ENCODE peak calls at places on chromosomes 5 and 9, in ten cellular contexts. D is endothelial cell of umbilical vein; U is PC-3; W is psoas muscle; N is uterus; E is cardiac muscle cell; G is brain microvascular endothelial cell; T is CD8-positive, alpha-beta memory T cell; S is thoracic aorta; X is mammary epithelial cell. I is an unnamed sample.

GRCh38 chr9:94819161-94819677 is 92.7 kb downstream of the AOPEP start:
- DNase-seq in N (no peak), D (no peak), X (no peak), E (no peak), G (no peak), W (no peak), U (peak), T (no peak), S (no peak), I (no peak)

GRCh38 chr9:27529316-27530278 is at the start of gene MOB3B:
- DNase-seq in S (peak), W (peak), X (peak), T (peak), E (peak), G (peak), N (peak), U (peak), D (peak), I (peak)

GRCh38 chr9:78030553-78031270 is 899 bp downstream of the GNAQ start:
- DNase-seq in G (no peak), E (peak), N (peak), D (peak), S (no peak), X (peak), U (no peak), W (peak), T (peak), I (peak)

GRCh38 chr5:160128632-160129031 is 9.4 kb upstream of the PWWP2A start:
- DNase-seq in S (no peak), W (no peak), T (no peak), X (no peak), N (no peak), D (no peak), G (no peak), E (no peak), U (no peak), I (no peak)

GRCh38 chr9:117958726-117959125 is 254.5 kb downstream of the TLR4 start:
- DNase-seq in N (no peak), S (no peak), E (no peak), W (no peak), X (no peak), T (no peak), U (no peak), G (no peak), D (no peak), I (no peak)

GRCh38 chr9:132591751-132592314 is 9.4 kb downstream of the BARHL1 start:
- DNase-seq in X (no peak), S (no peak), W (no peak), D (no peak), U (no peak), G (no peak), E (no peak), T (no peak), N (no peak), I (no peak)

GRCh38 chr9:72863456-72864094 is 89.3 kb downstream of the ALDH1A1 start:
- DNase-seq in E (no peak), D (no peak), N (no peak), T (no peak), S (no peak), G (no peak), X (no peak), U (no peak), W (no peak), I (no peak)

GRCh38 chr9:83449981-83450380 is 88.2 kb downstream of the FRMD3 start:
- DNase-seq in N (no peak), T (no peak), U (no peak), W (no peak), S (no peak), X (no peak), G (no peak), D (no peak), E (no peak), I (no peak)

GRCh38 chr5:56818409-56819026 is 3.2 kb downstream of the MAP3K1 start:
- DNase-seq in E (no peak), S (no peak), U (no peak), W (no peak), N (no peak), G (peak), D (peak), X (peak), T (no peak), I (no peak)

GRCh38 chr5:91074615-91075014 is 308.5 kb downstream of the ARRDC3 start:
- DNase-seq in T (no peak), S (no peak), E (no peak), D (no peak), N (no peak), U (peak), G (peak), X (peak), W (no peak), I (no peak)

GRCh38 chr9:136614372-136614922 is 48.3 kb upstream of the EGFL7 start:
- DNase-seq in W (no peak), X (no peak), G (peak), S (no peak), N (no peak), U (no peak), T (no peak), E (no peak), D (peak), I (no peak)

GRCh38 chr5:141609044-141609443 is 9.8 kb downstream of the DIAPH1 start:
- DNase-seq in S (no peak), D (no peak), E (no peak), X (no peak), W (no peak), G (no peak), N (no peak), T (no peak), U (no peak), I (no peak)
- H3K4me3 ChIP-seq in S (no peak), D (no peak), E (no peak), X (no peak), W (no peak), G (no peak), N (no peak), T (peak), U (no peak), I (no peak)

DNA sequence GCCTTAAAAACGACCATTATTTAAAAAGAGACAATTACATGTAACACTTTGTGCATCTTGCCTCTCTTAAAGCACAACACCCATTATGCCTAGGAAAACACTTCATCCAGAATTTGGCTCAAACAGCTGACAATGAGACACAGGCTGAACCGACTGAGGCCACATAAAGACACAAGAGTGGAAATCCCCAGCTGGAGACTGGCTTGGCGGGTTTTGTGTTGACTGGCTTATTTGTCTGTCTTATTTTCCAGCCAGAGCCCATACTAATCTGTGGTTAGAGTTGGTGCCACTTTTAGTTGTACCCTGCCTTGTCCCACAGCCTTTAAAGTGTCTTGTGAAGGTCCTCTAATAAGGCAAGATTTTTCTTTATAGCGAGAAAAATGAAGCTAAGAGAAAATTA is 21.2 kb downstream of the TRIM14 start:
- DNase-seq in E (no peak), D (no peak), X (peak), S (no peak), U (peak), N (no peak), G (no peak), T (peak), W (no peak), I (no peak)
- H3K27ac ChIP-seq in E (no peak), D (no peak), X (no peak), S (no peak), U (no peak), N (no peak), G (no peak), T (no peak), W (no peak), I (no peak)

DNA sequence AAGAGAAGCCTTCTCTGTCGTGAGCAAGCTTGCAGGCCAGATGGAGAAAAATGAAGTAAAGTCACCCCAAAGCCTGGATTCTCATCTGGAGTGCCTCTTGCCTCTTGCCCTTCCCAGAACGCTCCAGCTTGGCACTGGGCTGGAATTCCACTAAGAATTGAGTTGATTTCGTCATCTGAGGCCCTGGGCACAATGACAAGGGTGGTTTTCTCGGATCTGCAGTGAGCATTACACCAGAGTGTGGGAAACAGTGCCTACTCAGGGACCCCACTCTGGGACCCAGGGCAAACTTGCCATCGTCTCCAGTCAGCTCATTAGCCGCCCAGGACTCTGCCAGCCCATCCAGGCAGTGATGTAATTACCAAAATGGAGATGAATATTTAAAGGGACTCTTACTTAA is 44.6 kb upstream of the LCP2 start:
- DNase-seq in U (no peak), W (no peak), X (no peak), D (no peak), E (no peak), G (no peak), N (no peak), T (no peak), S (no peak), I (no peak)
- H3K4me3 ChIP-seq in U (no peak), W (no peak), X (no peak), D (no peak), E (no peak), G (no peak), N (no peak), T (no peak), S (no peak), I (no peak)

GRCh38 chr5:149217802-149218153 is 53.9 kb upstream of the AFAP1L1 start:
- DNase-seq in X (no peak), T (no peak), E (no peak), U (no peak), D (no peak), S (no peak), G (no peak), N (no peak), W (no peak), I (no peak)

GRCh38 chr5:149217096-149217801 is 54.4 kb upstream of the AFAP1L1 start:
- DNase-seq in X (no peak), D (no peak), N (no peak), U (no peak), W (no peak), T (no peak), E (no peak), G (no peak), S (no peak), I (no peak)

GRCh38 chr5:149215478-149216042 is 56.1 kb upstream of the AFAP1L1 start:
- DNase-seq in D (no peak), U (peak), G (peak), W (peak), X (no peak), S (no peak), T (no peak), E (no peak), N (peak), I (peak)

GRCh38 chr5:149219584-149219983 is 52.1 kb upstream of the AFAP1L1 start:
- DNase-seq in T (no peak), S (no peak), D (no peak), G (no peak), X (no peak), W (no peak), N (no peak), E (no peak), U (no peak), I (no peak)

DNA sequence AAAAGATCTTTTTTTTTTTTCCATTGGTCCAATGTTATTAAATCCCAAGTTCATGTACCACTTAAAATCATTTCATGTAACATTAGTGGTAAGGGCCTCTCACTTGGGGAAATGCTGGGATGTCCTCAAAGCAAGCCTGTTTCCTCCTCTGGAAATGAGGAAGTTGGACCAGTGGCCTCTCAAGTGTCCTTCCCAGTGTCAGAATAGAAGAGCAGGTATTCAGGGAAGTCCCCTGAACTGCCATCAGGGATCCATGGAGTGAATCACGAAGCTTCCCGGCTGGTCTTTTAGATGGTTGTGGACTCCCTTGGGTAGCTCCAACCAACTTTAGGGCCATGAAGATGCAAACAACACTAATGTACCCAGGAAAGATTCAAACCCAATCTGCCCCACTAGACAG is 55.1 kb upstream of the AFAP1L1 start:
- DNase-seq in D (no peak), X (no peak), G (no peak), T (no peak), W (no peak), N (no peak), U (no peak), S (no peak), E (no peak), I (no peak)
- H3K27ac ChIP-seq in D (no peak), X (no peak), G (no peak), T (no peak), W (no peak), N (no peak), U (no peak), S (no peak), E (no peak), I (no peak)

GRCh38 chr9:96423322-96423984 is 5.3 kb upstream of the ZNF367 start:
- DNase-seq in T (no peak), W (no peak), S (no peak), G (no peak), D (no peak), E (no peak), N (no peak), X (no peak), U (no peak), I (no peak)

GRCh38 chr9:96418920-96419690 is 935 bp upstream of the ZNF367 start:
- DNase-seq in S (no peak), X (peak), N (no peak), W (peak), D (peak), U (peak), E (peak), T (peak), G (peak), I (peak)

GRCh38 chr9:96418074-96418919 is at the start of gene ZNF367:
- DNase-seq in X (peak), U (peak), E (peak), T (peak), N (peak), G (peak), D (peak), W (peak), S (peak), I (peak)

GRCh38 chr9:96419691-96419969 is 1.5 kb upstream of the ZNF367 start:
- DNase-seq in W (no peak), G (no peak), D (peak), X (no peak), E (no peak), T (no peak), S (no peak), N (no peak), U (no peak), I (no peak)

GRCh38 chr9:96420468-96421219 is 2.5 kb upstream of the ZNF367 start:
- DNase-seq in W (no peak), X (peak), G (peak), D (peak), N (no peak), E (peak), U (peak), T (no peak), S (peak), I (peak)
- H3K4me3 ChIP-seq in W (no peak), X (no peak), G (no peak), D (peak), N (no peak), E (no peak), U (no peak), T (no peak), S (no peak), I (no peak)

DNA sequence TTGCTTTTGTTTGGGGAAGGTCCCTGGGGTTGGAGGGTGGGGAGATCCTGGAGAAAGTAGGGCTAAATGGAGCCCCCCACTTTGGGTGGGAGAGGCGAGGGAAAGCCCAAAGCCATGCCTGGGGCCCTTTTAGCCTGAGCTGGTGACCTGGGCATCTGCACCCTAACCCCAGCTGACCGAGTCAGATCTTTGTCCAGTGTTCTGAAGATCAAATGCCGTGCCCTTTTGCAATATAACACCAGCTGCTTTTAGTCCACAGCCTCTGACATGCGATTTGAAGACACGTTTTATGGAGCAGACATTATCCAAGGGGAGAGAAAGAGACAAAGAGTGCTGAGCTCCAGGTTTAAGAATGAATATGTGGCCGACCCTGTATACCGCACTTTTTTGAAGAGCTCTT is 416.5 kb downstream of the KDM4C start:
- DNase-seq in N (no peak), W (no peak), X (no peak), U (no peak), T (no peak), G (no peak), E (no peak), D (no peak), S (no peak), I (no peak)
- H3K27ac ChIP-seq in N (no peak), W (no peak), X (no peak), U (no peak), T (no peak), G (no peak), E (no peak), D (no peak), S (no peak), I (no peak)